ENCODE peak calls at places on chromosomes 1 and 21, in five cellular contexts. P is KBM-7, S is astrocyte of the spinal cord, C is HT1080, U is NCI-H345. J is an unnamed sample.

GRCh38 chr1:234169161-234169849 is 204.0 kb upstream of the COA6 start:
- DNase-seq in U (no peak), S (no peak), P (no peak), C (no peak), J (no peak)

GRCh38 chr1:30405081-30405480 is 318.3 kb downstream of the MATN1 start:
- DNase-seq in S (no peak), C (no peak), P (no peak), U (no peak), J (no peak)

GRCh38 chr1:67084765-67085318 is 30.9 kb upstream of the SLC35D1 start:
- DNase-seq in C (no peak), S (no peak), P (no peak), U (no peak), J (no peak)

GRCh38 chr1:158035976-158036583 is 42.6 kb downstream of the KIRREL1 start:
- DNase-seq in U (no peak), C (no peak), S (peak), P (peak), J (no peak)

GRCh38 chr1:22754106-22754768 is 43.6 kb downstream of the EPHB2 start:
- DNase-seq in S (peak), P (no peak), U (no peak), C (peak), J (no peak)

GRCh38 chr1:225410036-225410435 is 17.8 kb downstream of the LBR start:
- DNase-seq in S (no peak), P (no peak), C (no peak), U (no peak), J (no peak)

GRCh38 chr1:37452416-37452815 is 22.0 kb upstream of the ZC3H12A start:
- DNase-seq in P (no peak), C (no peak), U (no peak), S (no peak), J (no peak)

GRCh38 chr1:58454807-58455206 is 91.7 kb downstream of the OMA1 start:
- DNase-seq in P (no peak), U (no peak), S (no peak), C (no peak), J (no peak)

GRCh38 chr1:208431721-208432120 is 187.5 kb upstream of the PLXNA2 start:
- DNase-seq in U (no peak), S (peak), P (no peak), C (peak), J (no peak)

GRCh38 chr1:228009116-228009827 is 2.5 kb downstream of the WNT3A start:
- DNase-seq in C (no peak), P (no peak), S (no peak), U (no peak), J (no peak)

GRCh38 chr1:222813866-222814535 is 838 bp upstream of the DISP1 start:
- DNase-seq in U (no peak), C (peak), S (peak), P (no peak), J (no peak)

GRCh38 chr1:65791860-65792670 is 630 bp upstream of the PDE4B start:
- DNase-seq in S (peak), P (no peak), U (peak), C (no peak), J (peak)

GRCh38 chr1:88735909-88736308 is 51.8 kb downstream of the PKN2 start:
- DNase-seq in C (no peak), U (no peak), S (no peak), P (no peak), J (no peak)

GRCh38 chr1:162633327-162633762 is 1.1 kb downstream of the DDR2 start:
- DNase-seq in U (no peak), S (peak), C (no peak), P (no peak), J (peak)

GRCh38 chr1:59903136-59903754 is 23.3 kb downstream of the CYP2J2 start:
- DNase-seq in C (peak), S (peak), U (peak), P (peak), J (no peak)

GRCh38 chr1:156496211-156496761 is 4.3 kb downstream of the MEF2D start:
- DNase-seq in P (no peak), U (no peak), S (peak), C (peak), J (no peak)

GRCh38 chr1:34926894-34927293 is 2.6 kb downstream of the DLGAP3 start:
- DNase-seq in S (no peak), C (no peak), P (no peak), U (no peak), J (no peak)

GRCh38 chr1:11617314-11617713 is 36.9 kb downstream of the FBXO2 start:
- DNase-seq in P (no peak), U (peak), S (no peak), C (no peak), J (no peak)

GRCh38 chr1:10793129-10793651 is 3.3 kb downstream of the CASZ1 start:
- DNase-seq in P (peak), C (no peak), U (no peak), S (peak), J (no peak)

GRCh38 chr1:156625436-156626078 is 6.3 kb downstream of the HAPLN2 start:
- DNase-seq in P (peak), S (peak), U (peak), C (no peak), J (peak)

GRCh38 chr21:16082038-16082816 is 352.4 kb downstream of the USP25 start:
- DNase-seq in S (peak), C (peak), U (peak), P (peak), J (no peak)

GRCh38 chr1:67716800-67717199 is 31.8 kb downstream of the GADD45A start:
- DNase-seq in P (no peak), U (peak), S (peak), C (no peak), J (peak)

J was measured in tibial artery.